ENCODE peak calls at places on chromosomes 6 and 20, in six cellular contexts. A is occipital lobe; W is kidney tubule cell; L is non-pigmented ciliary epithelial cell; F is caudate nucleus; Q is stimulated activated CD8-positive, alpha-beta memory T cell treated with anti-CD3 and anti-CD28 coated beads, Interleukin-15, amount 100 ng/mL, for 48 hours. Y is an unnamed sample.

GRCh38 chr6:20154778-20155177 is 57.5 kb downstream of the MBOAT1 start:
- DNase-seq in A (no peak), W (peak; percentile 59), L (no peak), F (no peak), Q (no peak), Y (no peak)

GRCh38 chr6:139330841-139331500 is 39.2 kb upstream of the TXLNB start:
- DNase-seq in A (no peak), W (no peak), L (no peak), F (no peak), Q (no peak), Y (no peak)

GRCh38 chr6:139520321-139520768 is 145.9 kb upstream of the CITED2 start:
- DNase-seq in A (no peak), W (peak; percentile 44), L (no peak), F (no peak), Q (no peak), Y (no peak)

GRCh38 chr6:67698534-67698933 is 936.5 kb upstream of the ADGRB3 start:
- DNase-seq in A (no peak), W (no peak), L (no peak), F (no peak), Q (no peak), Y (no peak)

GRCh38 chr6:27188206-27188884 is 59.2 kb upstream of the PRSS16 start:
- DNase-seq in A (no peak), W (peak; percentile 88), L (no peak), F (no peak), Q (no peak), Y (peak; percentile 72)

GRCh38 chr6:79668381-79668780 is 37.3 kb downstream of the SH3BGRL2 start:
- DNase-seq in A (no peak), W (no peak), L (no peak), F (no peak), Q (no peak), Y (no peak)

GRCh38 chr20:24798930-24799705 is 150.0 kb upstream of the CST7 start:
- DNase-seq in A (no peak), W (peak; percentile 22), L (peak; percentile 37), F (no peak), Q (no peak), Y (no peak)

GRCh38 chr20:9574182-9574581 is 59.8 kb downstream of the LAMP5 start:
- DNase-seq in A (no peak), W (no peak), L (no peak), F (no peak), Q (no peak), Y (no peak)

GRCh38 chr6:52284131-52284459 is 447 bp downstream of the MCM3 start:
- DNase-seq in A (no peak), W (no peak), L (no peak), F (no peak), Q (peak; percentile 42), Y (no peak)

GRCh38 chr6:31659649-31660223 is 842 bp downstream of the C6orf47 start:
- DNase-seq in A (no peak), W (peak; percentile 54), L (no peak), F (no peak), Q (no peak), Y (no peak)

GRCh38 chr20:24027229-24027628 is 38.6 kb upstream of the GGTLC1 start:
- DNase-seq in A (no peak), W (peak; percentile 28), L (no peak), F (no peak), Q (peak; percentile 58), Y (peak; percentile 64)

GRCh38 chr6:33392168-33392947 is 735 bp downstream of the KIFC1 start:
- DNase-seq in A (no peak), W (peak; percentile 48), L (no peak), F (no peak), Q (peak; percentile 29), Y (no peak)

GRCh38 chr6:1597924-1598323 is 11.8 kb upstream of the FOXC1 start:
- DNase-seq in A (no peak), W (peak; percentile 16), L (no peak), F (no peak), Q (no peak), Y (no peak)

GRCh38 chr20:845967-846893 is 12.7 kb downstream of the FAM110A start:
- DNase-seq in A (no peak), W (no peak), L (no peak), F (no peak), Q (no peak), Y (no peak)

GRCh38 chr20:58682656-58683055 is 9.9 kb upstream of the NPEPL1 start:
- DNase-seq in A (no peak), W (peak; percentile 68), L (no peak), F (no peak), Q (no peak), Y (no peak)

GRCh38 chr20:51767867-51768758 is at the start of gene ATP9A:
- DNase-seq in A (peak; percentile 52), W (peak; percentile 45), L (no peak), F (peak; percentile 19), Q (no peak), Y (no peak)